ENCODE peak calls at places on chromosome X, in nine cellular contexts. S is fibroblast of mammary gland, M is kidney, C is HCT116, N is AG09309, U is IMR-90, R is kidney epithelial cell, H is fibroblast of pulmonary artery, J is cardiac fibroblast. V is an unnamed sample.

GRCh38 chrX:139563251-139563650 is 32.7 kb downstream of the F9 start:
- DNase-seq in S (no peak), M (no peak), C (no peak), N (no peak), U (no peak), R (no peak), H (no peak), J (no peak), V (no peak)

GRCh38 chrX:51867626-51868025 is 25.8 kb upstream of the MAGED1 start:
- DNase-seq in S (no peak), M (no peak), C (no peak), N (no peak), U (no peak), R (no peak), H (no peak), J (no peak), V (no peak)

GRCh38 chrX:39653656-39654055 is 444.1 kb downstream of the BCOR start:
- DNase-seq in S (no peak), M (no peak), C (no peak), N (no peak), U (no peak), R (no peak), H (no peak), J (no peak), V (no peak)

GRCh38 chrX:5409106-5409505 is 819.6 kb downstream of the NLGN4X start:
- DNase-seq in S (no peak), M (no peak), C (no peak), N (no peak), U (no peak), R (no peak), H (no peak), J (no peak), V (no peak)

GRCh38 chrX:48068096-48068887 is 3.1 kb downstream of the ZNF630 start:
- DNase-seq in S (no peak), M (no peak), C (no peak), N (no peak), U (no peak), R (no peak), H (no peak), J (no peak), V (no peak)

GRCh38 chrX:110646386-110646785 is 149.2 kb downstream of the CHRDL1 start:
- DNase-seq in S (no peak), M (no peak), C (no peak), N (no peak), U (no peak), R (no peak), H (no peak), J (no peak), V (no peak)

GRCh38 chrX:73447311-73447794 is 500 bp downstream of the CDX4 start:
- DNase-seq in S (no peak), M (peak), C (no peak), N (no peak), U (no peak), R (no peak), H (no peak), J (no peak), V (no peak)

GRCh38 chrX:128781506-128781905 is 729.3 kb upstream of the ACTRT1 start:
- DNase-seq in S (no peak), M (peak), C (no peak), N (no peak), U (no peak), R (no peak), H (no peak), J (no peak), V (no peak)

GRCh38 chrX:156004256-156004655 is 6.8 kb downstream of the IL9R start:
- DNase-seq in S (no peak), M (no peak), C (no peak), N (no peak), U (no peak), R (no peak), H (no peak), J (no peak), V (no peak)

DNA sequence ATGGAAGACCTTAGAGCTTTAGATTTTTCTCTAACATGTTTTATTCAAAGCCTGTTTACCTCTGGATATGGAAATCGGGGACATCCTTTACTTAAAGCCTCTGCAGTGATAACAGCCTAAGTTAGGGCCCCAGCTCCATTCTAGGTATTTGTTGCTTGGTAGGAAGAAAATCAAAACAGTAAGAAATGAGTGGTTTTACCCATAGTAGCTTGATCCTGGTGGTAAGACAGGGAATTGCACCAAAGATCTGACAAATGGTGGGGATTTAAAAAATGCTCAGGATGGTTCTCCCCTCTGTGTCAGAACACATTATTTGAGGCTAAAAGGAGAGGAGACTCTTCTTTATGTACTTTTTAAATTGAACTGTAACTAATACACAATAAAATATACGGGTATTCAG is 52.4 kb downstream of the AFF2 start:
- DNase-seq in S (no peak), M (no peak), C (no peak), N (no peak), U (no peak), R (no peak), H (no peak), J (no peak), V (no peak)
- TF ChIP-seq CTCF in S (peak), M (no peak), C (no peak), N (peak), U (peak), R (peak), H (peak), J (peak), V (no peak)

DNA sequence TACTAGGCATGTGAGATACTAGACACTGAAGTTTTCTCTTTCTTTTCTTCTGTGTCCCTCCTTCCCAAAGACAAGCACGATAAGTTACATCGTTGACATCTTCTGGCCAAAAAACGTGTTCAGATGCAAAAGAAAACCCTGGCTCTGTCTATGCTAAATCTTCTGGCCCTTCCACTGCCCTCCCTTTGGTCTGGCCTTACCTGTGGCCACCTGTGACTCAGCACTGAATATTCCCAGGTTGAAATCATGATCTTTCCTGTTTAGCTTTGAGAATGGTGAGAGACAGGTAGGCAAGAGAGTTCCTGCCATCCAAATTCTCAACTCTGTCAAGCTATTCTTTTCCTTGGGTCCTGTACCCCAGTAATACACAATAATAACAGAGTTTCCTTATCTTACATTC is 12.3 kb downstream of the CLCN5 start:
- DNase-seq in S (no peak), M (no peak), C (no peak), N (no peak), U (no peak), R (no peak), H (no peak), J (no peak), V (no peak)
- H3K4me3 ChIP-seq in S (no peak), M (no peak), C (no peak), N (no peak), U (no peak), R (no peak), H (no peak), J (no peak), V (no peak)

GRCh38 chrX:68898661-68899060 is 69.8 kb downstream of the EFNB1 start:
- DNase-seq in S (no peak), M (no peak), C (no peak), N (no peak), U (no peak), R (no peak), H (no peak), J (no peak), V (no peak)

GRCh38 chrX:68895339-68896250 is 66.8 kb downstream of the EFNB1 start:
- DNase-seq in S (peak), M (no peak), C (no peak), N (no peak), U (peak), R (peak), H (peak), J (peak), V (no peak)

GRCh38 chrX:68897118-68897517 is 68.3 kb downstream of the EFNB1 start:
- DNase-seq in S (no peak), M (no peak), C (no peak), N (no peak), U (no peak), R (no peak), H (no peak), J (no peak), V (no peak)

GRCh38 chrX:68896581-68896980 is 67.8 kb downstream of the EFNB1 start:
- DNase-seq in S (no peak), M (no peak), C (no peak), N (no peak), U (no peak), R (no peak), H (no peak), J (no peak), V (no peak)

GRCh38 chrX:68897546-68897945 is 68.7 kb downstream of the EFNB1 start:
- DNase-seq in S (no peak), M (no peak), C (no peak), N (no peak), U (no peak), R (no peak), H (no peak), J (no peak), V (no peak)
- TF ChIP-seq CTCF in S (no peak), M (no peak), C (no peak), N (no peak), U (no peak), R (no peak), H (no peak), J (no peak), V (no peak)

DNA sequence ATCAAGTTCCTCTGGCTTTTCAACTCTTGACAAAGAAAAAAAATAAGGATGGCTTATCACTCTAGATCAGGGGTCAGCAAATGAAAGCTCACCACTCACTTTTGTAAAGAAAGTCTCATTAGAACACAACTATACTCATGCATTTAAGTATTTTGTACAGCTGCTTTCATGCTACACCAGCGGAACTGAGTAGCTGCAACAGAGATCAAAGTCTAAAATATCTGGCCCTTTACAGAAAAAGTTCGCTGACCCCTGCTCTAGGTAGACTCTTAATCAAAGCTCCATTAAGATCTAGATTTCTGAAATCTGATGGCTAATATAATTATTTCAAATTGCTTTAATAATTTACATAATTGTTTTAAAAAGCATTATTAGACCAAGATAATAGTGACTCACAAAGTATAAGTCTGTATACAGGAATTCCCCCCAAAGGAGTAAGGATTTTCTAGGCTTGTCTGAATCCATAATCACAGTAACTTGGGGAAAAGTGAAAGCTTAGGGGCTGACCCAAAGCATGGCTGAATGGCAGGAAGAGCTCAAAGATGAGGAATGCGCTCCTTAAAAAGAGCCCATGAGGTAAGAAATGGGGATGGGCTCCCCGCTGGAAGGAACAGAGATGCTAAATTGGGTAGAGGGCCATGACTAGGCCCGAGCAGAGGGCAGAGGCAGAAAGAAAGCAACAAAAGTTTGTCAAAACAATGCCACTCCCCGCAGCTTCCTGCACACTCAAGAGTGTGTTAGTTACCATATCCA is 140.3 kb downstream of the SH3KBP1 start:
- DNase-seq in S (no peak), M (no peak), C (no peak), N (no peak), U (no peak), R (no peak), H (no peak), J (no peak), V (no peak)
- H3K4me3 ChIP-seq in S (no peak), M (no peak), C (no peak), N (no peak), U (no peak), R (no peak), H (no peak), J (no peak), V (no peak)